ENCODE peak calls at places on chromosome 2, in seven cellular contexts. Y, C, N, X, V, P and F are unnamed samples.

GRCh38 chr2:189407161-189407943 is 33.9 kb upstream of the WDR75 start:
- DNase-seq in N (no peak), P (no peak), C (peak; percentile 75), Y (peak; percentile 27), V (no peak), X (no peak), F (peak; percentile 57)

GRCh38 chr2:231929961-231930600 is 3.9 kb upstream of the NPPC start:
- DNase-seq in N (peak; percentile 70), C (no peak), V (no peak), Y (peak; percentile 82), P (no peak), X (no peak), F (no peak)

GRCh38 chr2:239288951-239289481 is 111.8 kb downstream of the HDAC4 start:
- DNase-seq in X (no peak), N (no peak), C (no peak), P (no peak), Y (no peak), V (no peak), F (no peak)

GRCh38 chr2:117786520-117786919 is 28.0 kb upstream of the DDX18 start:
- DNase-seq in Y (no peak), X (no peak), C (no peak), V (no peak), P (no peak), N (no peak), F (no peak)

GRCh38 chr2:175948202-175948601 is 53.9 kb downstream of the LNPK start:
- DNase-seq in Y (no peak), N (no peak), X (no peak), C (no peak), V (no peak), P (no peak), F (no peak)

GRCh38 chr2:164910091-164910899 is 45.0 kb downstream of the SLC38A11 start:
- DNase-seq in N (no peak), X (no peak), Y (no peak), P (peak; percentile 49), C (peak; percentile 79), V (no peak), F (peak; percentile 55)

GRCh38 chr2:86045541-86045940 is 60.1 kb downstream of the POLR1A start:
- DNase-seq in C (no peak), V (no peak), Y (no peak), N (no peak), P (no peak), X (no peak), F (no peak)

GRCh38 chr2:216486708-216487107 is 11.9 kb upstream of the RPL37A start:
- DNase-seq in X (no peak), N (no peak), Y (no peak), P (no peak), C (no peak), V (no peak), F (no peak)

GRCh38 chr2:217976301-217976700 is 26.5 kb downstream of the TNS1 start:
- DNase-seq in C (no peak), P (no peak), V (no peak), X (no peak), N (no peak), Y (no peak), F (no peak)

GRCh38 chr2:172285010-172285621 is 142.3 kb upstream of the ITGA6 start:
- DNase-seq in N (peak; percentile 27), V (peak; percentile 59), Y (no peak), X (no peak), P (no peak), C (peak; percentile 44), F (peak; percentile 83)

GRCh38 chr2:105102001-105102400 is 64.1 kb downstream of the MRPS9 start:
- DNase-seq in P (no peak), V (no peak), Y (no peak), X (no peak), N (no peak), C (no peak), F (no peak)

GRCh38 chr2:240139011-240139441 is 1.4 kb downstream of the OTOS start:
- DNase-seq in Y (no peak), C (no peak), V (no peak), P (no peak), N (no peak), X (no peak), F (no peak)

GRCh38 chr2:22525676-22526075 is 859.3 kb upstream of the KLHL29 start:
- DNase-seq in X (no peak), C (no peak), V (no peak), N (no peak), Y (no peak), P (no peak), F (no peak)

GRCh38 chr2:61597300-61598289 is 59.4 kb upstream of the XPO1 start:
- DNase-seq in N (no peak), V (no peak), X (no peak), P (no peak), C (no peak), Y (no peak), F (no peak)

GRCh38 chr2:231615058-231615671 is 22.5 kb downstream of the TEX44 start:
- DNase-seq in V (no peak), C (no peak), P (peak; percentile 38), Y (no peak), X (no peak), N (no peak), F (no peak)

GRCh38 chr2:232478571-232479340 is 8.9 kb downstream of the ECEL1 start:
- DNase-seq in Y (no peak), X (no peak), V (no peak), P (no peak), N (no peak), C (no peak), F (no peak)

DNA sequence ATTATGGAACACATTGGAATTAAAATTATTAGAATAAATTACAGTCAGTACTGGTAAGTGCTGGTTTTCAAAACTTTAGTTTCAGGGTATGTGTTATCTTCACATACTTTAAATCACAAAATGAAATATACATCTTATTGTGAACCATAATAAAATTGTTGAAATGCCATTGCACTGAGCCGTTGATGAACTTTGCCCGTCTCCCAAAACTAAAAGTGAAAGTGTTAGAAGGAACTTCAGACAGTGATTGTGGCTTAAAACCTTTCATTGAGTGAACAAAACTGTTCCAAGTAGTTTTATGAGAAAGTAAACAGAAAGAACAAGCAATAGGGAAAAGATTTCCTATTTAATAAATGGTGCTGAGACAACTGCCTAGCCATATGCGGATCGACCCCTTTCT is 811.6 kb downstream of the PLCL1 start:
- DNase-seq in C (no peak), V (no peak), N (no peak), P (peak; percentile 65), X (no peak), Y (no peak), F (peak; percentile 11)
- H3K4me3 ChIP-seq in C (no peak overlapping the region), V (no peak overlapping the region), N (no peak overlapping the region), P (no peak overlapping the region), X (no peak overlapping the region), Y (no peak overlapping the region), F (no peak overlapping the region)

DNA sequence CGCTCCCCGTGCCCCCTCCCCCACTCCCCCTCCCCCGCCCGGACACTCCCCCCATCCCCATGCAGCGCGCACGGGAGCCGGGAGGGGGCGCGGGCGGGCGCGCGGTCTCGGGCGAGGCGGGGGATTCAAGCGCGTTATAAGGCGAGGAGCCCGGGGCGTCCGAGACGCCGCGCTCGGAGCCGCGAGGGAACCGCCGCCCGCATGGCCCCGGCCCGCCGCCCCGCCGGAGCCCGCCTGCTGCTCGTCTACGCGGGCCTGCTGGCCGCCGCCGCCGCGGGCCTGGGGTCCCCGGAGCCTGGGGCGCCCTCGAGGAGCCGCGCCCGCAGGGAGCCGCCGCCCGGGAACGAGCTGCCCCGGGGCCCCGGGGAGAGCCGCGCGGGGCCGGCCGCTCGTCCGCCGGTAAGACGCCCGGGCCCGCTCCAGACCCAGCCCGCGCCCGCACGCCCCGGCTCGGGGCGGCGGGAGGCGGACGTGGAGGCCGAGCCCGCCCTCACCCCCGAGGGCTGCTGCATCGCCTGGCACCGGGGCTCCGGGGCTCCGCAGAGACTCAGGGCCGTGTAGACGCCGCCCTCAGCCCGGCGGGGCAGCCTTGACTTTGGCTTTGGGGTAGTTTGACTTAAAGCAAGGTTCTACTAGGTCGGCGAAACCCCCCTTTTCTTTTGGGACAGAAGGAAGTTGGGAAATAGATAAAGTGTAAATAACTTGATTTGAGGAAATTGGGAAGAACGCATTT is at the start of gene ERFE:
- DNase-seq in Y (no peak), N (peak; percentile 17), V (no peak), C (no peak), X (no peak), P (no peak), F (no peak)
- TF ChIP-seq CTCF in Y (no peak), N (peak; percentile 55), V (peak; percentile 72), C (peak; percentile 21), X (peak; percentile 43), P (peak; percentile 25), F (peak; percentile 44)

DNA sequence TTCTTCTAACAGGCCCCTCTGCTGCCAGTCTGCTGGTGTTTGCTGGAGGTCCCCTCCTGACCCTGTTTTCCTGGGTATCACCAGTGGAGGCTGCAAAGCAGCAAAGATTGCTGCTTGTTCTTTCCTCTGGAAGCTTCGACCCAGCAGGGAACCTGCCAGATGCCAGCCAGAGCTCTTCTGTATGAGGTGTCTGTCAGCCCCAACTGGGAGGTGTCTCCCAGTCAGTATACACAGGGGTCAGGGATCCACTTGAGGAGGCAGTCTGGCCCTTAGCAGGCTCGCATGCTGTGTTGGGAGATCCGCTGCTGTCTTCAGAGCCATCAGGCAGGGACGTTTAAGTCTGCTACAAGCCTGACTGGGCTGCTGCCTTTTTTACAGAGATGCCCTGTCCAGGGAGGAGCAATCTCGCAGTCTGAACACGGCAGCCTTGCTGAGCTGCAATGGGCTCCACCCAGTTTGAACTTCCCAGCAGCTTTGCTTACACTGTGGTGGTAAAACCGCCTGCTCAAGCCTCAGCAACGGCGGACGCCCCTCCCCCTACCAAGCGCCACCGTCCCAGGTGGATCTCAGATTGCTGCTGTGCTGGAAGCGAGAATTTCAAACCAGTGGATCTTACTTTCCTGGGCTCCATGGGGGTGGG is 29.9 kb downstream of the CHCHD5 start:
- DNase-seq in C (no peak), X (no peak), N (no peak), P (peak; percentile 67), V (no peak), Y (no peak), F (no peak)
- H3K4me3 ChIP-seq in C (no peak overlapping the region), X (no peak overlapping the region), N (no peak overlapping the region), P (no peak overlapping the region), V (no peak overlapping the region), Y (no peak overlapping the region), F (no peak overlapping the region)

GRCh38 chr2:21469158-21469557 is 345.4 kb downstream of the TDRD15 start:
- DNase-seq in C (no peak), P (no peak), N (no peak), V (no peak), Y (no peak), X (no peak), F (no peak)

GRCh38 chr2:21466528-21466927 is 342.8 kb downstream of the TDRD15 start:
- DNase-seq in N (no peak), P (no peak), X (no peak), V (no peak), Y (no peak), C (no peak), F (no peak)

GRCh38 chr2:21468609-21469008 is 344.8 kb downstream of the TDRD15 start:
- DNase-seq in Y (no peak), P (no peak), C (no peak), X (no peak), N (no peak), V (no peak), F (no peak)

GRCh38 chr2:21467280-21467818 is 343.6 kb downstream of the TDRD15 start:
- DNase-seq in X (no peak), P (no peak), V (no peak), N (no peak), Y (no peak), C (no peak), F (no peak)

DNA sequence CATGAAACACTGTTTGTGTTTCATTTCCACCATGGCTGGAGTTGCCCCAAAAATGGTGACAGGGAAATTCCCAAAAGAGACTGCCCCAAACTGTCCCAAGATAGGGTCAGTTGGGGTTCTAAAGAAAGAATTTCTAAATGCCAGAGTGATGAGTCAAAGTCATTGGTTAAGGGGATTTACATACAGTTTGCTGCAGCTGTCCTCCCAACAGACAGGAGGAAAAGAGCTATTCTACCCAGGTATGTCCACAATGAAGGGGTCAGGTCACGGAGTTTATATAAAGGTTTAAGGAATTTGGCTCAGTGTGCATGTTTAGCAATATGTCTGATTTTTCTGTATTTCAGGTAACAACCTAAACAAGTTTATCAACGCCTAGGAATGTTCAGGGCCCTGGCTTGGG is 344.1 kb downstream of the TDRD15 start:
- DNase-seq in V (no peak), N (no peak), C (no peak), X (no peak), P (no peak), Y (no peak), F (no peak)
- TF ChIP-seq CTCF in V (no peak), N (no peak), C (no peak), X (no peak), P (no peak), Y (no peak), F (no peak)